ENCODE peak calls at places on chromosome 21, in ten cellular contexts. H is epithelial cell of esophagus, M is upper lobe of left lung, N is astrocyte of the cerebellum, L is BJ, K is cardiac fibroblast, O is GM06990, C is Caco-2, F is uterus, Q is omental fat pad. Z is an unnamed sample.

GRCh38 chr21:38478782-38479181 is 19.5 kb downstream of the ERG start:
- DNase-seq in Q (no peak), M (no peak), O (no peak), F (no peak), L (no peak), C (no peak), H (peak; percentile 100), N (no peak), K (peak; percentile 80), Z (no peak)

GRCh38 chr21:35606578-35606977 is 453.7 kb downstream of the SETD4 start:
- DNase-seq in Q (no peak), M (no peak), L (no peak), O (no peak), N (no peak), C (no peak), F (no peak), K (no peak), H (peak; percentile 41), Z (no peak)

GRCh38 chr21:25896657-25897056 is 161.9 kb downstream of the GABPA start:
- DNase-seq in M (no peak), N (no peak), C (no peak), O (no peak), Q (no peak), L (no peak), K (no peak), F (no peak), H (no peak), Z (no peak)

GRCh38 chr21:34129971-34130597 is 56.7 kb downstream of the MRPS6 start:
- DNase-seq in K (no peak), H (no peak), F (no peak), C (no peak), N (no peak), M (no peak), L (no peak), O (no peak), Q (no peak), Z (no peak)

GRCh38 chr21:34592120-34592561 is 22.8 kb downstream of the RCAN1 start:
- DNase-seq in L (no peak), H (no peak), Q (no peak), K (no peak), F (no peak), M (no peak), C (no peak), O (no peak), N (no peak), Z (no peak)

GRCh38 chr21:34795152-34796141 is 126.7 kb downstream of the CLIC6 start:
- DNase-seq in H (peak; percentile 88), K (peak; percentile 82), M (no peak), O (no peak), L (peak; percentile 74), C (peak; percentile 42), F (no peak), Q (no peak), N (no peak), Z (no peak)

GRCh38 chr21:34986561-34987533 is 62.3 kb downstream of the RUNX1 start:
- DNase-seq in M (no peak), H (peak; percentile 40), Q (no peak), F (peak; percentile 37), O (peak; percentile 73), K (peak; percentile 88), N (peak; percentile 84), L (peak; percentile 54), C (no peak), Z (peak; percentile 65)

GRCh38 chr21:29670228-29670627 is 269.6 kb downstream of the GRIK1 start:
- DNase-seq in M (no peak), C (no peak), F (no peak), Q (no peak), O (no peak), L (no peak), K (no peak), N (no peak), H (no peak), Z (no peak)

GRCh38 chr21:23936224-23936623 is 1671.1 kb downstream of the MRPL39 start:
- DNase-seq in H (no peak), K (peak; percentile 44), C (peak; percentile 26), F (no peak), M (no peak), Q (no peak), N (peak; percentile 28), O (no peak), L (no peak), Z (no peak)

GRCh38 chr21:35252831-35253230 is 203.7 kb upstream of the RUNX1 start:
- DNase-seq in C (no peak), F (no peak), L (no peak), Q (no peak), K (peak; percentile 83), O (no peak), M (no peak), N (no peak), H (no peak), Z (no peak)

GRCh38 chr21:41816583-41817165 is 49.8 kb upstream of the RIPK4 start:
- DNase-seq in M (peak; percentile 70), K (peak; percentile 67), F (peak; percentile 45), Q (no peak), C (peak; percentile 64), L (no peak), N (peak; percentile 24), H (peak; percentile 58), O (peak; percentile 68), Z (peak; percentile 7)

GRCh38 chr21:27555996-27556395 is 589.1 kb upstream of the ADAMTS5 start:
- DNase-seq in K (peak; percentile 68), M (no peak), O (no peak), F (no peak), N (no peak), Q (no peak), H (no peak), L (no peak), C (no peak), Z (no peak)

GRCh38 chr21:40976198-40977114 is 129.5 kb upstream of the DSCAM start:
- DNase-seq in F (no peak), O (no peak), L (no peak), C (no peak), M (no peak), Q (no peak), H (no peak), K (no peak), N (no peak), Z (no peak)

GRCh38 chr21:20040768-20041167 is 957.4 kb upstream of the NCAM2 start:
- DNase-seq in Q (no peak), F (no peak), C (peak; percentile 4), M (no peak), H (no peak), O (no peak), K (no peak), N (no peak), L (no peak), Z (no peak)
- TF ChIP-seq CTCF in Q (no peak), F (no peak), C (peak; percentile 26), M (peak; percentile 9), H (no peak), O (peak; percentile 1), K (no peak), N (no peak), L (no peak), Z (peak; percentile 9)

DNA sequence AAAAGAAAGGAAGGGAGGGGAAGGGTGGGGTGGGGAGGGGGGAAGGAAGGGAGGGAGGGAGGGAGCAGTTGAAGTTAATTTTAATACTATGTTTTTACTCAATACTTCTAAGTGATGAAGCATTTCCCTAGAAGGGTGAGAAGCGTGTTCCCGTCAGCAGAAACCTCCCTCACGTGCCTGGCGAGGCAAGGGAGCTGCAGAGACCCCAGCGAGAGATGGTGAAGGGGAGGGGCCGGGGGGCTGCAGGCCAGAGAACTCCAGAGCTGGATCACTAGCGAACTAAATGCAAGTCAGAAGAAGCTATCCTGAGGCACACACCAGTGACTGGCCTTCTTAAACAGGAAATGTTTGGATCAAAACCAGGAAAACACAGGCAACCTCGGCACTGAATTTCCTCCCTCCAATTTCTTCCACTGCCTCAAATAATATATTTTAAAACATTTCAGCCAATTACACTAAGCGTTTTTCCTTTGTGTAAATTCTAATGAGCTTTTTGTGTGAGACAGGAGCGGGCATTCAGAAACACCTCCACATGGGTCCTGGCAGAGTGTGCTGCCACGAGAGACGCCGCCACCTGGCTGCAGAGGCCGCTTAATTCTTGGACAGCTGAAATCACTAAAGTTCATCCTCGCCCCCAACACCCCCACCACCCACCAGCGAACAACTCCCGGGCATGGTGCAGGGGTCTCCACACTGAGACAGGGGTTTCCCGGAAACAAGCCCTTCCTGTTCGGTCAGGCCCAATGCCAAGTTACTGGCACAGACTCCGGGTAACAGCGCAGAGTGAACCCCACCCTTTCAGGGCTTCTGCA is 17.8 kb downstream of the WDR4 start:
- DNase-seq in C (no peak), Q (no peak), L (no peak), O (no peak), N (no peak), K (no peak), M (no peak), F (no peak), H (no peak), Z (no peak)
- TF ChIP-seq CTCF in C (no peak), Q (no peak), L (no peak), O (no peak), N (no peak), K (no peak), M (no peak), F (no peak), H (no peak), Z (peak; percentile 8)

GRCh38 chr21:43361127-43361492 is 65.8 kb downstream of the SIK1 start:
- DNase-seq in Q (no peak), F (no peak), K (peak; percentile 59), N (no peak), M (no peak), H (peak; percentile 59), C (no peak), O (peak; percentile 59), L (no peak), Z (no peak)
- TF ChIP-seq CTCF in Q (no peak), F (no peak), K (peak; percentile 17), N (no peak), M (no peak), H (no peak), C (no peak), O (no peak), L (peak; percentile 29), Z (peak; percentile 2)

GRCh38 chr21:44618504-44618903 is 6.6 kb downstream of the KRTAP10-8 start:
- DNase-seq in K (peak; percentile 30), H (no peak), M (no peak), Q (no peak), O (no peak), C (no peak), N (no peak), F (no peak), L (no peak), Z (no peak)
- TF ChIP-seq CTCF in K (peak; percentile 29), H (no peak), M (peak; percentile 9), Q (no peak), O (peak; percentile 30), C (no peak), N (no peak), F (no peak), L (no peak), Z (no peak)

Z was measured in kidney epithelial cell.